ENCODE peak calls at places on chromosome 3, in seven cellular contexts. G is neuronal stem cell, X is H9, H is trophoblast cell, N is IMR-90, I is H1, M is mesendoderm. F is an unnamed sample.

GRCh38 chr3:172115059-172115458 is 75.7 kb downstream of the FNDC3B start:
- DNase-seq in H (no peak), M (no peak), G (no peak), I (no peak), X (no peak), N (no peak), F (no peak)

GRCh38 chr3:50322386-50323091 is at the start of gene HYAL2:
- DNase-seq in N (no peak), I (peak; percentile 76), M (peak; percentile 61), G (no peak), H (no peak), X (peak; percentile 67), F (no peak)

GRCh38 chr3:16510620-16511319 is 2.7 kb downstream of the RFTN1 start:
- DNase-seq in G (no peak), N (no peak), H (no peak), X (no peak), I (no peak), M (no peak), F (no peak)

GRCh38 chr3:94336076-94336741 is 273.3 kb downstream of the NSUN3 start:
- DNase-seq in N (peak; percentile 70), H (peak; percentile 59), G (peak; percentile 43), X (peak; percentile 31), M (peak; percentile 92), I (no peak), F (peak; percentile 65)

GRCh38 chr3:1594940-1595339 is 502.1 kb downstream of the CNTN6 start:
- DNase-seq in I (no peak), G (no peak), H (no peak), N (no peak), X (no peak), M (no peak), F (no peak)

GRCh38 chr3:53823956-53824320 is 22.3 kb downstream of the CHDH start:
- DNase-seq in M (peak; percentile 59), N (no peak), X (no peak), G (no peak), H (no peak), I (no peak), F (no peak)

GRCh38 chr3:7166460-7166859 is 305.5 kb downstream of the GRM7 start:
- DNase-seq in I (no peak), H (no peak), N (no peak), X (no peak), M (no peak), G (no peak), F (no peak)

GRCh38 chr3:16508242-16508575 is 5.3 kb downstream of the RFTN1 start:
- DNase-seq in M (no peak), I (no peak), X (no peak), N (no peak), H (no peak), G (no peak), F (no peak)

GRCh38 chr3:53227993-53228885 is 27.6 kb downstream of the TKT start:
- DNase-seq in I (no peak), X (no peak), G (no peak), N (no peak), H (no peak), M (no peak), F (no peak)

GRCh38 chr3:13069495-13069894 is 3.7 kb downstream of the IQSEC1 start:
- DNase-seq in N (no peak), M (peak; percentile 22), I (no peak), X (no peak), H (no peak), G (no peak), F (no peak)

GRCh38 chr3:129268396-129268795 is 10.3 kb upstream of the HMCES start:
- DNase-seq in I (no peak), N (no peak), H (no peak), G (no peak), M (no peak), X (no peak), F (no peak)

GRCh38 chr3:168249539-168250414 is 154.1 kb upstream of the GOLIM4 start:
- DNase-seq in G (peak; percentile 88), I (peak; percentile 89), H (peak; percentile 83), X (peak; percentile 89), N (peak; percentile 63), M (peak; percentile 96), F (peak; percentile 81)

GRCh38 chr3:18239674-18240073 is 185.5 kb downstream of the SATB1 start:
- DNase-seq in H (no peak), X (no peak), G (no peak), I (no peak), N (no peak), M (no peak), F (no peak)

GRCh38 chr3:168102735-168103410 is 7.1 kb upstream of the GOLIM4 start:
- DNase-seq in M (no peak), H (no peak), X (no peak), G (no peak), I (no peak), N (no peak), F (no peak)

GRCh38 chr3:165667676-165668075 is 169.5 kb downstream of the BCHE start:
- DNase-seq in I (no peak), H (no peak), N (no peak), G (no peak), M (no peak), X (no peak), F (no peak)

GRCh38 chr3:178602864-178603263 is 66.6 kb downstream of the KCNMB2 start:
- DNase-seq in X (no peak), N (no peak), I (no peak), G (no peak), H (no peak), M (no peak), F (no peak)

GRCh38 chr3:54563661-54564200 is 364.1 kb downstream of the LRTM1 start:
- DNase-seq in X (no peak), N (no peak), G (no peak), H (no peak), M (no peak), I (peak; percentile 24), F (no peak)

GRCh38 chr3:156161172-156161571 is 40.8 kb downstream of the KCNAB1 start:
- DNase-seq in G (no peak), I (no peak), N (peak; percentile 17), H (no peak), M (no peak), X (no peak), F (no peak)

GRCh38 chr3:37689645-37690356 is 171.9 kb upstream of the CTDSPL start:
- DNase-seq in H (no peak), X (no peak), I (no peak), G (no peak), M (no peak), N (no peak), F (no peak)

GRCh38 chr3:136195258-136196063 is 674 bp downstream of the MSL2 start:
- DNase-seq in X (peak; percentile 70), G (peak; percentile 77), H (peak; percentile 75), I (peak; percentile 85), M (peak; percentile 81), N (peak; percentile 64), F (peak; percentile 80)

GRCh38 chr3:43207628-43208085 is 78.7 kb upstream of the SNRK start:
- DNase-seq in G (no peak), M (no peak), X (no peak), N (peak; percentile 23), I (no peak), H (no peak), F (peak; percentile 35)

GRCh38 chr3:179706233-179706632 is 53.4 kb downstream of the USP13 start:
- DNase-seq in M (no peak), X (no peak), G (no peak), I (no peak), N (peak; percentile 28), H (no peak), F (peak; percentile 28)

GRCh38 chr3:109137766-109138165 is 1.2 kb downstream of the C3orf85 start:
- DNase-seq in G (no peak), I (no peak), N (no peak), X (no peak), M (no peak), H (no peak), F (no peak)

GRCh38 chr3:66762888-66763287 is 235.2 kb upstream of the KBTBD8 start:
- DNase-seq in N (no peak), G (no peak), I (no peak), X (no peak), H (no peak), M (no peak), F (no peak)

GRCh38 chr3:64445318-64446300 is 220.3 kb upstream of the PRICKLE2 start:
- DNase-seq in N (peak; percentile 28), X (peak; percentile 80), M (peak; percentile 76), G (peak; percentile 37), I (peak; percentile 90), H (peak; percentile 9), F (peak; percentile 64)

GRCh38 chr3:127714151-127714571 is 41.4 kb downstream of the ABTB1 start:
- DNase-seq in I (no peak), N (no peak), M (no peak), H (no peak), X (no peak), G (no peak), F (no peak)
- H2BK120ac ChIP-seq in I (no peak overlapping the region), N (no peak overlapping the region), M (no peak overlapping the region), H (no peak overlapping the region), X (no peak overlapping the region), G (no peak overlapping the region), F (no peak overlapping the region)

DNA sequence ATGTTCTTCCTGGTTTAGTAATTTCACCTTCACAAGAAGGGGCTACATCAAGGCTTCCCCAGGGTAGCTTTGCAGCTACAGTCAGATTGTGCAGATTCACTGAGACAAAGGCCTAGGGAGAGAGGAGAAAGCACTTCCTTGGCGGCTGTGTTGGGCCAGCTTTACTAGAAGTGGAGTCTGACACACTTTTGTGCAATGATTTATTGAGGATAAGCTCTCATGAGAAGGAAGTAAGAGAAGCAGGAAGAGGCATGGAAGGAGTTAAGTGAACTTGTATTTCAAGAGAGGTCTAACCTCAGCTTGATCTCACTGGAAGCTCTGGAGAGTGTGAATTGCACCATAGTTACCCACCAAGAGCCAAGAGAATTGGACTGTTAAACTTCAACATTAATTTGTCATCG is 78.9 kb downstream of the TGFBR2 start:
- DNase-seq in X (no peak), G (no peak), I (no peak), H (no peak), M (no peak), N (no peak), F (peak; percentile 86)
- H3K4ac ChIP-seq in X (no peak overlapping the region), G (no peak overlapping the region), I (no peak overlapping the region), H (no peak overlapping the region), M (no peak overlapping the region), N (no peak overlapping the region), F (no peak overlapping the region)

GRCh38 chr3:51869304-51869703 is 6.1 kb downstream of the IQCF5 start:
- DNase-seq in N (no peak), I (no peak), G (no peak), H (peak; percentile 73), M (peak; percentile 95), X (no peak), F (no peak)
- H2BK120ac ChIP-seq in N (no peak overlapping the region), I (no peak overlapping the region), G (no peak overlapping the region), H (no peak overlapping the region), M (peak overlapping the region; percentile 14), X (no peak overlapping the region), F (no peak overlapping the region)

GRCh38 chr3:56408761-56409196 is 59.5 kb downstream of the ERC2 start:
- DNase-seq in X (peak; percentile 30), G (no peak), I (no peak), H (peak; percentile 19), N (no peak), M (no peak), F (no peak)

GRCh38 chr3:56410576-56410975 is 57.7 kb downstream of the ERC2 start:
- DNase-seq in G (no peak), X (no peak), H (no peak), N (no peak), I (no peak), M (peak; percentile 19), F (no peak)

DNA sequence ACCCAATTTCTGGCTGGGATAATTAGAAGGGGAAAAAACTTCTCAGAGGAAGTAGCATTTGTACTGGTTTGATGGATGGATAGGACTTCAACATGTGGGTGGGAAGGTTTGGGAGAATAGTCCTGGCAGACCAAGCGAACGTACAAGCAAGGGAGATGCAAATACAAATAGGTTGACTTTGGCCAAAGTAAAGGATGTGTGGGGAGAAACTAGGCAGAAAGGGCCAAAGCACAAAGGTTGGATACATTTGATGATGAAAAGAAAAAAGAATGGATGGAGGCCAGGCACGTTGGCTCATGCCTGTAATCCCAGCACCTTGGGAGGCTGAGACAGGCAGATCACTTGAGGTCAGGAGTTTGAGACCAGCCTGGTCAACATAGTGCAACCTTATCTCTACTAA is 63.4 kb downstream of the ERC2 start:
- DNase-seq in I (no peak), M (no peak), N (no peak), H (no peak), G (no peak), X (no peak), F (no peak)
- H3K4ac ChIP-seq in I (no peak overlapping the region), M (no peak overlapping the region), N (no peak overlapping the region), H (no peak overlapping the region), G (no peak overlapping the region), X (no peak overlapping the region), F (no peak overlapping the region)

F was measured in mesenchymal stem cell.